ENCODE peak calls at places on chromosomes 3 and 15, in five cellular contexts. H is K562, Z is Peyer's patch, L is fibroblast of the aortic adventitia, J is WTC11. Q is an unnamed sample.

GRCh38 chr3:12729313-12729676 is 29.8 kb downstream of the TMEM40 start:
- DNase-seq in J (peak), L (peak), H (no peak), Z (no peak), Q (no peak)

GRCh38 chr3:4746241-4746958 is 232.8 kb upstream of the BHLHE40 start:
- DNase-seq in J (no peak), H (peak), L (peak), Z (no peak), Q (no peak)

GRCh38 chr15:36766449-36766848 is 187.0 kb downstream of the CDIN1 start:
- DNase-seq in Z (no peak), L (no peak), H (no peak), J (no peak), Q (no peak)

GRCh38 chr3:186888569-186888968 is 41.8 kb upstream of the ST6GAL1 start:
- DNase-seq in Z (no peak), L (no peak), J (no peak), H (peak), Q (no peak)

GRCh38 chr3:58048301-58048700 is 40.1 kb downstream of the FLNB start:
- DNase-seq in J (no peak), H (no peak), L (peak), Z (no peak), Q (no peak)

GRCh38 chr3:168077091-168077490 is 18.6 kb downstream of the GOLIM4 start:
- DNase-seq in Z (no peak), H (no peak), L (no peak), J (no peak), Q (no peak)

GRCh38 chr3:80618295-80619256 is 850.8 kb upstream of the ROBO1 start:
- DNase-seq in J (no peak), Z (no peak), L (no peak), H (peak), Q (no peak)

GRCh38 chr3:128923607-128924385 is 44.4 kb downstream of the ACAD9 start:
- DNase-seq in L (no peak), Z (peak), H (no peak), J (no peak), Q (no peak)

GRCh38 chr15:43941071-43941470 is 114.3 kb downstream of the WDR76 start:
- DNase-seq in J (no peak), Z (no peak), H (no peak), L (no peak), Q (no peak)

GRCh38 chr15:74519311-74519710 is 21.7 kb upstream of the ARID3B start:
- DNase-seq in Z (no peak), H (no peak), J (no peak), L (peak), Q (no peak)

GRCh38 chr3:44048196-44048924 is 193.3 kb upstream of the TOPAZ1 start:
- DNase-seq in L (peak), Z (no peak), J (no peak), H (no peak), Q (no peak)

GRCh38 chr15:42385206-42385979 is 26.1 kb downstream of the CAPN3 start:
- DNase-seq in L (peak), Z (peak), J (peak), H (peak), Q (peak)

GRCh38 chr3:73536336-73536895 is 88.3 kb downstream of the PDZRN3 start:
- DNase-seq in Z (no peak), L (no peak), J (no peak), H (no peak), Q (no peak)

GRCh38 chr3:106068795-106069194 is 200.0 kb upstream of the CBLB start:
- DNase-seq in H (no peak), Z (no peak), L (peak), J (no peak), Q (no peak)

GRCh38 chr3:97235179-97235578 is 420.8 kb downstream of the EPHA6 start:
- DNase-seq in J (no peak), L (no peak), H (no peak), Z (no peak), Q (no peak)

GRCh38 chr3:184523825-184524615 is 37.6 kb upstream of the EPHB3 start:
- DNase-seq in Z (no peak), J (no peak), L (peak), H (peak), Q (no peak)

GRCh38 chr15:84947947-84948830 is 33.5 kb upstream of the PDE8A start:
- DNase-seq in Z (no peak), H (peak), J (no peak), L (peak), Q (no peak)

GRCh38 chr3:117171124-117171523 is 461.5 kb downstream of the TUSC7 start:
- DNase-seq in J (no peak), L (no peak), Z (no peak), H (no peak), Q (no peak)

GRCh38 chr15:64152507-64153387 is 1.2 kb downstream of the SNX22 start:
- DNase-seq in Z (no peak), H (no peak), L (no peak), J (no peak), Q (no peak)

GRCh38 chr3:29720660-29721059 is 439.8 kb downstream of the RBMS3 start:
- DNase-seq in H (no peak), L (no peak), Z (no peak), J (no peak), Q (no peak)

GRCh38 chr3:9581742-9582141 is 28.1 kb upstream of the LHFPL4 start:
- DNase-seq in J (no peak), H (no peak), L (no peak), Z (no peak), Q (no peak)
- TF ChIP-seq CTCF in J (no peak), H (peak), L (no peak), Z (no peak), Q (no peak)

GRCh38 chr15:59622289-59622688 is 10.7 kb downstream of the GCNT3 start:
- DNase-seq in H (peak), Z (peak), L (peak), J (peak), Q (peak)
- TF ChIP-seq CTCF in H (peak), Z (peak), L (peak), J (no peak), Q (peak)

DNA sequence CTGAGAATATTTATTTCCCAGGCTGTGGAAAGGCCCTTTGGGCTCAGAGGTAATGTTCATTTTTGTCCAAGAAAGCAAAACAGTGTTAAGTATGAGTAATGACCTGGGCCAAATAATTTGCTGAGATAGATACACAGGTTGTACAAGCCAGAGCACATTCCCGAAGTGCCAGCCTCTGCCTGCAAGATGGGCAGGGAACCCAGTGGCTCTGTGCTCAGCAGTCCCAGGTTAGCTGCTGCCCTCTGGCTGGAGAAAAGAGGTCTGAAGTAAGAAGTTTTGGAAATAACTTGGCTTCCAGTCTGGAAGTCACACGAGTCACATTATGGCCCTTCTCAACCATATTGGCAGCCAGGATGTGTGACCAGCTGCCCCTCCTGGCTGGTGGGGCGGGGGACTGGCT is 20.2 kb downstream of the MYZAP start:
- DNase-seq in H (no peak), Z (peak), L (peak), J (peak), Q (no peak)
- TF ChIP-seq CTCF in H (no peak), Z (peak), L (peak), J (no peak), Q (peak)

DNA sequence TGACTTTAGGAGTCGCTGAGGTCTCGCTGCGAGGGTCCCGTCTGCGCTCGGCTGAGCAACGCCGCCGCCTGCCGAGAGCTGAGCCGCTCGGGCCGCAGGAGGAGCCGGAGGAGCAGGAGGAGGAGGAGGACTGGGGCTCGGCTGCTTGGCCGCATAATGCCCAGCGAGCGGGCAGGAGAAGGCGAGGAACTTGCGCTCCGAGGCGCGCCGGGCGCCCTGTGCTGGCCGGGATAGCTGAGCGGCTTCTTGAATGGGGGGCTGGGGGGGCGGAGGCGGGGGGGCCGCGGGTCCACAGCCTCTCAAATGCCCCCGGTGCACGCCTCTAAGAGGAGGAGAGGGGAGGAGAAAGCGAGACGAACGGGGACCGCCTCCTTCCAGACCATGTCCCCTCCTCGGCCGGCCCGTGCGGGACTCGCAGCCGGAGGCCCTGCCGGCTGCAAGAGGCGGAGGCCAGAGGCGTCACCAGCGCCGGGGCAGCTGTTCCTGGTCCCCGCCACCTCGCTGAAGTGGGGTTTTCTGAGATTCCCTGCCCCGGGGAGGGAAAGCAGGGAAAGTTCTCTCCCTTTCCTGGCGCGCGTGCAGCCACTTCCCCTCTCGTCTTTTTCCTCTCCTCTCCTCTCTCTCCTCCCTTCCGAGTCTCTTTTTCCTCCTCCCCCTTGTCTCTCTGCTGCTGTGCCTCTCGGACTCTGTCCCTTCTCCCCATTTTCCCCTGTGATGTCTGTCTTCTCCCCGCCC is at the start of gene ADAMTS9:
- DNase-seq in J (peak), H (no peak), Z (peak), L (peak), Q (peak)
- TF ChIP-seq CTCF in J (no peak), H (no peak), Z (no peak), L (no peak), Q (no peak)

DNA sequence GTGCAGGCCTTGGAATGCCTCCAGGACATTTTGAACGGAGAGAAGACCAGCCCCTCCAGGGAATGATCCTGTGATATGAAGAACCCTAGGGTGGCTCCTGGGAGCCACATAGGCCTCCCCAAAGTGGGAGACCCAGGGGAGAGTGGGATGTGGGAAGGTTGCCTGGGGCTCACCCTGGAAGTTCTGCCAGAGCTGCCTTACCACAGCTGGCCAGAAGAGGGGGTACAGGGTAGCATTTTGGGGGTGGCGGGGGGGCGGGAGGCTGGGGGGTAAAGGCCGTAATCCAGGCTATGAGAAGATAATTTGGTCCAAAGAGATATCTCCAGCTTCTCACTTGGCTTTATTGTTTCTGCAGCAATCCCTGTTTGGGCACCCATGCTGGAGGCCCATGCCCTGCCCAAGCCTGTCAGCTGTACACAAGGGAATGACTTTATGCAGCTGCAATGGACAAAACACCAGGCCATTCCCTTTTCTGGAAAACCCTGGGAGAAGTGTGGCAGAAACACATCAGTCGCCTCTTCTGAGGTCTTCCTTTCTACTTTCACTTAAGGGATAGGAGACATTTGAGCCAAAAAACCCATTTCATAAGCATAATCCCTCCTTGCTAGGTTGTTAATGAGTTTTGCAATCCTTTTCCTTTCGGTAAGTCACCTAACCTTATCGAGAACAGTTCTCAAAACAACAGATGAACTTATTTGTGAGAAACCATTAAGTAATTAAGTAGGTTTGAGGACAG is 11.0 kb upstream of the MUSTN1 start:
- DNase-seq in H (peak), J (peak), L (no peak), Z (no peak), Q (peak)
- TF ChIP-seq CTCF in H (peak), J (peak), L (peak), Z (peak), Q (peak)

Q was measured in WERI-Rb-1.